ENCODE peak calls at places on chromosomes 12 and 14, in seven cellular contexts. N is stimulated activated CD4-positive, alpha-beta T cell treated with anti-CD3 and anti-CD28 coated beads, Interleukin-12 subunit alpha, Interleukin-12 subunit beta, amount 100 ng/mL, for 48 hours; F is SHP77; B is activated CD4-positive, alpha-beta T cell treated with anti-CD3 and anti-CD28 coated beads, Interleukin-2, amount 50 U/mL, for 48 hours; G is EL; C is body of pancreas; W is cardiac fibroblast. E is an unnamed sample.

GRCh38 chr14:99450266-99450665 is 30.4 kb downstream of the SETD3 start:
- DNase-seq in B (no peak), N (no peak), G (no peak), W (no peak), C (no peak), F (no peak), E (no peak)

GRCh38 chr12:73185403-73185802 is 913.2 kb downstream of the TRHDE start:
- DNase-seq in F (no peak), W (no peak), C (no peak), G (no peak), B (no peak), N (no peak), E (no peak)

GRCh38 chr14:89432226-89432625 is 15.2 kb upstream of the FOXN3 start:
- DNase-seq in B (no peak), F (peak; percentile 6), C (no peak), W (no peak), G (no peak), N (no peak), E (no peak)

GRCh38 chr12:130944878-130945277 is 8.8 kb upstream of the ADGRD1 start:
- DNase-seq in C (no peak), F (no peak), N (no peak), W (no peak), G (no peak), B (no peak), E (no peak)

GRCh38 chr14:68506021-68506644 is 286.7 kb downstream of the ZFP36L1 start:
- DNase-seq in B (no peak), W (peak; percentile 56), C (peak; percentile 55), N (no peak), G (peak; percentile 75), F (no peak), E (no peak)

GRCh38 chr12:31603546-31604009 is 12.6 kb upstream of the DENND5B start:
- DNase-seq in C (no peak), W (no peak), B (no peak), N (no peak), G (no peak), F (no peak), E (peak; percentile 86)

GRCh38 chr14:105075364-105076295 is 10.4 kb upstream of the GPR132 start:
- DNase-seq in N (no peak), W (peak; percentile 76), C (no peak), F (no peak), B (no peak), G (peak; percentile 34), E (peak; percentile 74)

GRCh38 chr14:22271838-22272237 is 317.2 kb downstream of the DAD1 start:
- DNase-seq in B (no peak), C (no peak), W (no peak), F (no peak), G (no peak), N (no peak), E (no peak)

GRCh38 chr14:26466862-26467261 is 131.0 kb downstream of the NOVA1 start:
- DNase-seq in G (no peak), N (no peak), W (no peak), F (no peak), C (no peak), B (no peak), E (no peak)

GRCh38 chr14:52241102-52241793 is 26.2 kb upstream of the PTGDR start:
- DNase-seq in W (peak; percentile 75), F (no peak), B (no peak), N (no peak), C (no peak), G (peak; percentile 70), E (no peak)

GRCh38 chr12:48185181-48185919 is 1.9 kb downstream of the CCDC184 start:
- DNase-seq in N (no peak), C (no peak), W (no peak), F (no peak), G (peak; percentile 42), B (no peak), E (peak; percentile 37)

GRCh38 chr12:49720214-49720613 is 13.0 kb upstream of the FMNL3 start:
- DNase-seq in G (no peak), W (no peak), N (no peak), F (no peak), C (no peak), B (no peak), E (no peak)

GRCh38 chr12:123336530-123336929 is 28.1 kb downstream of the SBNO1 start:
- DNase-seq in F (no peak), C (no peak), W (no peak), G (no peak), N (no peak), B (no peak), E (no peak)

GRCh38 chr14:42736408-42736807 is 1129.7 kb downstream of the LRFN5 start:
- DNase-seq in C (no peak), G (no peak), F (no peak), N (no peak), B (no peak), W (no peak), E (no peak)

GRCh38 chr12:8948711-8949524 is 527 bp downstream of the M6PR start:
- DNase-seq in F (no peak), B (no peak), G (peak; percentile 41), W (peak; percentile 50), N (no peak), C (no peak), E (peak; percentile 21)

GRCh38 chr14:22984959-22985658 is 2.8 kb upstream of the AJUBA start:
- DNase-seq in W (no peak), F (no peak), B (no peak), N (no peak), C (no peak), G (no peak), E (no peak)

GRCh38 chr12:112303004-112303403 is 79.2 kb downstream of the HECTD4 start:
- DNase-seq in W (peak; percentile 74), G (peak; percentile 86), B (peak; percentile 55), C (no peak), F (no peak), N (peak; percentile 32), E (no peak)

GRCh38 chr14:32226051-32226450 is 23.0 kb upstream of the RNU6-8 start:
- DNase-seq in F (no peak), B (no peak), N (no peak), G (no peak), W (peak; percentile 13), C (no peak), E (no peak)

GRCh38 chr12:43120189-43120588 is 431.8 kb downstream of the ADAMTS20 start:
- DNase-seq in N (no peak), C (no peak), F (no peak), W (no peak), G (no peak), B (no peak), E (no peak)

GRCh38 chr14:85195872-85196477 is 334.0 kb upstream of the FLRT2 start:
- DNase-seq in F (no peak), B (no peak), N (no peak), G (peak; percentile 14), C (peak; percentile 14), W (peak; percentile 41), E (no peak)

GRCh38 chr12:19872745-19873144 is 433.5 kb downstream of the AEBP2 start:
- DNase-seq in F (no peak), C (no peak), W (no peak), G (no peak), B (no peak), N (no peak), E (no peak)

GRCh38 chr12:128807161-128807724 is 16.5 kb downstream of the SLC15A4 start:
- DNase-seq in B (no peak), N (no peak), G (no peak), W (no peak), F (no peak), C (peak; percentile 9), E (no peak)

GRCh38 chr12:123897221-123897620 is 75.4 kb downstream of the CCDC92 start:
- DNase-seq in C (no peak), F (no peak), B (no peak), N (no peak), G (peak; percentile 79), W (peak; percentile 30), E (no peak)

GRCh38 chr14:74562515-74563232 is 49.4 kb downstream of the LTBP2 start:
- DNase-seq in G (no peak), W (no peak), N (no peak), F (no peak), C (no peak), B (no peak), E (no peak)

GRCh38 chr12:83823386-83824045 is 1089.1 kb downstream of the SLC6A15 start:
- DNase-seq in C (peak; percentile 28), G (peak; percentile 14), W (peak; percentile 17), N (peak; percentile 14), B (peak; percentile 42), F (peak; percentile 37), E (peak; percentile 3)